ENCODE peak calls at places on chromosomes 11 and 22, in eight cellular contexts. W is prostate gland, P is body of pancreas, K is stomach, Q is H54, I is IMR-90, T is ovary, B is A549. H is an unnamed sample.

GRCh38 chr11:15011741-15012140 is 39.6 kb upstream of the CALCA start:
- DNase-seq in W (no peak), P (no peak), K (no peak), Q (no peak), I (no peak), T (no peak), B (no peak), H (no peak)

GRCh38 chr11:33291004-33291777 is 34.0 kb downstream of the HIPK3 start:
- DNase-seq in W (no peak), P (no peak), K (no peak), Q (no peak), I (peak), T (no peak), B (no peak), H (no peak)

GRCh38 chr11:3914807-3915206 is 59.3 kb downstream of the STIM1 start:
- DNase-seq in W (no peak), P (no peak), K (no peak), Q (no peak), I (no peak), T (no peak), B (no peak), H (no peak)

GRCh38 chr11:6233984-6234313 is 487 bp downstream of the FHIP1B start:
- DNase-seq in W (no peak), P (no peak), K (no peak), Q (no peak), I (no peak), T (no peak), B (no peak), H (peak)

GRCh38 chr11:9875402-9875801 is 211.5 kb downstream of the SWAP70 start:
- DNase-seq in W (no peak), P (no peak), K (no peak), Q (no peak), I (no peak), T (no peak), B (no peak), H (no peak)

GRCh38 chr11:76323804-76324203 is 57.1 kb downstream of the THAP12 start:
- DNase-seq in W (no peak), P (no peak), K (no peak), Q (no peak), I (no peak), T (no peak), B (no peak), H (no peak)

GRCh38 chr11:112229746-112230433 is 3.7 kb downstream of the PTS start:
- DNase-seq in W (no peak), P (no peak), K (no peak), Q (no peak), I (peak), T (no peak), B (no peak), H (no peak)

GRCh38 chr11:67649634-67650540 is 643 bp downstream of the ACY3 start:
- DNase-seq in W (no peak), P (no peak), K (no peak), Q (no peak), I (no peak), T (no peak), B (no peak), H (no peak)

GRCh38 chr11:87859583-87859982 is 315.7 kb downstream of the RAB38 start:
- DNase-seq in W (no peak), P (no peak), K (peak), Q (no peak), I (no peak), T (no peak), B (no peak), H (no peak)

GRCh38 chr11:22304337-22304961 is 33.7 kb upstream of the SLC17A6 start:
- DNase-seq in W (no peak), P (no peak), K (no peak), Q (no peak), I (peak), T (no peak), B (peak), H (no peak)

GRCh38 chr11:103648670-103649400 is 387.6 kb upstream of the DDI1 start:
- DNase-seq in W (no peak), P (no peak), K (no peak), Q (no peak), I (peak), T (no peak), B (no peak), H (no peak)

GRCh38 chr22:18119409-18120110 is 9.0 kb downstream of the TUBA8 start:
- DNase-seq in W (no peak), P (no peak), K (peak), Q (no peak), I (no peak), T (no peak), B (no peak), H (no peak)

GRCh38 chr22:19889951-19890350 is 35.3 kb upstream of the GNB1L start:
- DNase-seq in W (no peak), P (no peak), K (no peak), Q (no peak), I (no peak), T (no peak), B (no peak), H (no peak)

GRCh38 chr11:59197990-59198389 is 14.7 kb downstream of the MPEG1 start:
- DNase-seq in W (peak), P (peak), K (peak), Q (no peak), I (peak), T (peak), B (no peak), H (no peak)

GRCh38 chr11:129223260-129223659 is 31.1 kb upstream of the ARHGAP32 start:
- DNase-seq in W (no peak), P (no peak), K (no peak), Q (no peak), I (no peak), T (no peak), B (no peak), H (no peak)

GRCh38 chr11:93845181-93846092 is 5.0 kb downstream of the VSTM5 start:
- DNase-seq in W (no peak), P (no peak), K (no peak), Q (no peak), I (no peak), T (no peak), B (no peak), H (no peak)

GRCh38 chr11:64694821-64695365 is 28.1 kb downstream of the NRXN2 start:
- DNase-seq in W (no peak), P (no peak), K (no peak), Q (no peak), I (no peak), T (no peak), B (no peak), H (no peak)

GRCh38 chr11:109960831-109961230 is 132.4 kb upstream of the ZC3H12C start:
- DNase-seq in W (no peak), P (peak), K (no peak), Q (no peak), I (peak), T (peak), B (no peak), H (peak)

GRCh38 chr22:37331811-37332536 is 49.7 kb downstream of the CYTH4 start:
- DNase-seq in W (no peak), P (no peak), K (no peak), Q (no peak), I (peak), T (no peak), B (no peak), H (no peak)

GRCh38 chr22:39721456-39722325 is 151.1 kb downstream of the CACNA1I start:
- DNase-seq in W (no peak), P (no peak), K (peak), Q (no peak), I (no peak), T (no peak), B (no peak), H (no peak)

DNA sequence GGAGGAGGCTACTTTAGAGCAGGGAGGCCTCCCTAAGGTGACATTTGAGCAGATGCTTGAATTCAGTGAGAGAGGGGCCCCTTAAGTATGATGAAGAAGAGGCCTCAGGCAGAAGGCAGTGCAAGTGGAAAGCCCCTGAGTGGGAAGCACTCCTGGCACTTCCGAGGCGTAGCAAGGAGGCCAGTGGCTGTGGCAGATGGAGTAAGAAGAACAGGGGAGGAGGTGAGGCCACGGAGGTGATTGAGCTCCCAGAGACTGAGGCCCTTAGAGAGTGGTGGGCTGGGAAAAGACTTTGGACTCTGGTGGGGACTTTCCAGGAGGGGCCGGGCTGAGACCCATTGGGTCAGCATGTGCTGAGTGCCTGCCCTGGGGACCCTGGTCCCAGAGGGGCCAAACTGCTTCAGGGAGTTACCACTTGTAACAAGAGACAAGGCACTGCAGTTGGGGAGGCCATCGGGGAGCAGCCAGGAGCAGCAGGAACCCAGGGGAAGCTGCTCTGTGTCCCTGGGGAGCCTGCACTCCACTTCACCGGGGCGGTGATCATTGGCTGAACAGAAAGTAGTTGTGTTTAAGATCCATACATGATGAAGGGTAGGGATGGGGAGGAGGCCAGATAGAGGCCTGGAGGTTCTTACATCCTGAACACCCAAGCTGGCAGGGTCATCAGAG is 2.5 kb upstream of the CENPM start:
- DNase-seq in W (no peak), P (no peak), K (no peak), Q (no peak), I (no peak), T (no peak), B (no peak), H (no peak)
- TF ChIP-seq POLR2A in W (no peak), P (no peak), K (no peak), Q (no peak), I (no peak), T (no peak), B (no peak), H (no peak)

DNA sequence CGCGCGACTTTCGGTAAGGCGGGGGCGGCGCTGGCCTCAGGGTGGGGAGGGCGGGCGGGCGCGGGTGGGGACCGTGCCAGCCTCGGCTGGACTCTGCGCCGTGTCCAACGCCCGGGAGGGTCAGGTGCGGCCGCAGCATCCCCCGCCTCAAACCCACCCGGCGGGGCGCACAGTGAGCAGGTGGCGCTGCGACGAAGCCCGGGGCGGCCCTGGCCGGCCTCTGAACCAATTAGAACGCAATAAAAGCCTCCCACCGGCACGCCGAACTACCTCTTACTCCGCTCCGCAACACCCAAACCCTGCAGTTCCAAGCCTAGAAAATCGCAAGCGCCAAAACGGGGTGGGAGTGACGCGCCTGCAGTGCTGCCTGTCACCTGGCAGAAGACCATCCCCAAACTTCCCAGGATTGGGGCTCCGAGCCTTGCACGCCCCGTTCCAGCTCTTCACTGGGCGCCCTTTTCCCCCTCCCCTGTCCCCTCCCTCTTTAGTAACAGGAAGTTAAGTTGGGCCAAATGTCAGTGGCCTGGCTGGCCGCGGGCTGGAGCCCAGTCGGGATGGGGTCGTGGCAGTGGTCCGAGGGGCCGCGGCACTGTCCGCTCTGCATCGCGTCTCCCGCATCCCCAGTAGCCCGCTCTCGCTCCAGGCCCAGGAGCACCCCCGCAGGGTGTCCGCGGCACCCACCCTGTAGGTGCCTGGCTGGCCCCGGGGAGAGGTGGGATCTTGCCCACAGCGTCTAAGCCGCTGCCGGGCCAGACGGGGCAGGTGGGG is 508 bp downstream of the MICAL2 start:
- DNase-seq in W (no peak), P (peak), K (no peak), Q (no peak), I (no peak), T (peak), B (no peak), H (peak)
- TF ChIP-seq POLR2A in W (peak), P (no peak), K (no peak), Q (peak), I (peak), T (no peak), B (no peak), H (peak)

GRCh38 chr11:12117200-12117995 is 7.0 kb downstream of the MICAL2 start:
- DNase-seq in W (no peak), P (no peak), K (no peak), Q (no peak), I (peak), T (peak), B (no peak), H (no peak)
- TF ChIP-seq POLR2A in W (no peak), P (no peak), K (no peak), Q (no peak), I (no peak), T (no peak), B (no peak), H (no peak)

DNA sequence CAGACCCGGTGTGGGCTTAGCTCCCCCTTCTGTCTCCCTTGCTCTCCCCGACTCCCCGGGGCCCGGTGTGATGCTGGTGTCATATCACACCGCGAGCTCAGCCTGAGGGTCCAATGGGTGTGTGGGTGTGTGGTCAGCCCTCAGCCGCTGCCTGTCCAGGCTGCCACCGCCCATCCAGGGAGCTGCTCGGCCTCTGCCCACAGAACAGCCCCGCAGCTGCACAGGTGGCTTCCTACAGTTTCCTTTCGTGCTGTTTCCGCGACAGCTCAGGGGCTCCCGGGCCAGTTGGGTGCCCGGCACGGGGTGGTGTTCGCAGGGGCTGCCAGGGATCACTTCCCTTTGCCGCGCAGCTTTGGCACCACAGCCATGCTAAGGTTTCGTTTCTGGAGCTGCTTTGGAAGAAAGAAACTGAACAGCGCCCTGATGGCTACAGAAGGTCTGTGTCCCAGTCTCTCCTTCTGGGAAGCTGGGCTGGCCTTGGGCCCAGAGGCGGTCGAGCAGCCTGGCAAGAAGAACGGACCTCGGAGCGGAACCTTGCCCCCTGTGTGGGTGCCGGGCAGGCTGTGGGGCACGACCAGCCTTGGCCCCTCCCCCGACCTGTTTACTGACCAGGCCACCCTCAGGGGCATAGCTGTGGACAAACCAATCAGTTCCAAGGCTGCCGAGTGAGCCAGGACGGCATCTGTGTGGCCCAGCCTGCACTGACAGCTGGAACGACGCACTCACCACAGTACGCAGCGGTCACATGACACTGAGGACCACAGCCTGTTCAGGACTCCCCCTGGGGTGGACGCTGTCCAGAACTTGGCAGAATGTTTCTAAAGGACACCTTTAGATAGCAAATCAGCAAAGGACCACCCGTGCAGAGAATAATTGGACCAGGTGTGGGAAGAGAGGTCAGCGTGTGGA is 7.0 kb downstream of the PIM3 start:
- DNase-seq in W (peak), P (peak), K (peak), Q (no peak), I (no peak), T (peak), B (no peak), H (peak)
- TF ChIP-seq POLR2A in W (no peak), P (no peak), K (no peak), Q (no peak), I (no peak), T (no peak), B (no peak), H (no peak)

GRCh38 chr11:83159901-83160865 is 3.3 kb downstream of the PCF11 start:
- DNase-seq in W (peak), P (peak), K (peak), Q (no peak), I (peak), T (no peak), B (no peak), H (peak)
- TF ChIP-seq POLR2A in W (no peak), P (no peak), K (no peak), Q (no peak), I (peak), T (no peak), B (no peak), H (no peak)

GRCh38 chr11:61114913-61115312 is 12.6 kb downstream of the CD5 start:
- DNase-seq in W (no peak), P (no peak), K (no peak), Q (no peak), I (no peak), T (no peak), B (no peak), H (no peak)
- TF ChIP-seq POLR2A in W (no peak), P (no peak), K (no peak), Q (no peak), I (no peak), T (no peak), B (no peak), H (no peak)

GRCh38 chr11:70271635-70271953 is 1.1 kb downstream of the PPFIA1 start:
- DNase-seq in W (no peak), P (no peak), K (no peak), Q (no peak), I (no peak), T (no peak), B (no peak), H (no peak)

GRCh38 chr11:70272009-70272408 is 1.5 kb downstream of the PPFIA1 start:
- DNase-seq in W (no peak), P (no peak), K (no peak), Q (no peak), I (no peak), T (no peak), B (no peak), H (no peak)

GRCh38 chr11:70268526-70268925 is 2.0 kb upstream of the PPFIA1 start:
- DNase-seq in W (no peak), P (no peak), K (no peak), Q (no peak), I (no peak), T (no peak), B (no peak), H (no peak)

GRCh38 chr11:70270104-70270876 is at the start of gene PPFIA1:
- DNase-seq in W (peak), P (peak), K (peak), Q (peak), I (peak), T (peak), B (peak), H (peak)

DNA sequence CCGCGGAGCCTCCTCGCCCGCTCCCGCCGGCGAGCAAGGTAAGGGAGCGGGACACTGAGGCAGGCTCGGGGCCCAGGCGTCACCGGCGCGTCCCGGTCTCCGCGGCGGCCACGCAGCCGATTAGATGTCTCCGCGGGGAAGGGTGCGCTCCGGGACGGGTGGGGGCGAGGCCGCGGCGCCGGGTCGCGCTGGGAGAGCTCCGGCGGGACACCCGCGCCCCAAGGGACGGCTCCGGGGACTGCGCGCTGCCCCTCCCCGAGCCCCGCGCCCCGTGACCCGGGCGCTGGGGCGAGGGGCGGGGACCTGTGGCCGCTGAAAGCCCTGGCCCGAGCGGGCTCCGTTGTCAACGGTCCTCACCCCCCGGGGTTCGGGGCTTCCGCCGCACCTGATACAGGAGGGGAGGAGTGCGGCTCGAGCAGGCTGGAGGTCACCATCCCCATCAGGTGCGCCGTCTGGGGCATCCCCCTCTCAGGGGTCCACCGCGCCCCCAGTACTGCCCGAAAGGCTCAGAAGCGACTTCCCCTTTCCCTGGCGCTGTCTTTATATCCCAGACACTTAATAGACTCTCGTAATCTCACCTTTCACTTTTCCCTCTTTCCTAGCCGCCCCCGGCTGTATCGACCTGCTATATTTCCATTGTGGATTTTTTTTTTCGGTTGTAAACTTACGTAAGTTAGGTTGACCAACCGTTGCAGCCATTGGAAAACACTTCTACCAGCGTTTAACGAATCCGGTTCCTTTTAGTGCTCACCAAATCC is 566 bp downstream of the PPFIA1 start:
- DNase-seq in W (no peak), P (peak), K (peak), Q (no peak), I (peak), T (peak), B (peak), H (peak)
- TF ChIP-seq POLR2A in W (no peak), P (no peak), K (no peak), Q (no peak), I (peak), T (no peak), B (no peak), H (no peak)

H was measured in transverse colon.